ENCODE peak calls at places on chromosomes 12 and 14, in six cellular contexts. One of them, this sample, is unnamed. For H3K4me1, the result is how much of the 10 kb centered on the place peaks cover.

GRCh38 chr12:65526311-65526710 is 247.8 kb downstream of the MSRB3 start:
- DNase-seq in left lung: no peak
- DNase-seq in adrenal gland: no peak
- DNase-seq in keratinocyte: peak
- DNase-seq in right lobe of liver: no peak
- DNase-seq in tibial artery: no peak
- DNase-seq in this sample: no peak

GRCh38 chr12:42504049-42504448 is 85.5 kb downstream of the PRICKLE1 start:
- DNase-seq in left lung: no peak
- DNase-seq in adrenal gland: no peak
- DNase-seq in keratinocyte: no peak
- DNase-seq in right lobe of liver: no peak
- DNase-seq in tibial artery: no peak
- DNase-seq in this sample: no peak

GRCh38 chr14:93304771-93305170 is 28.1 kb downstream of the BTBD7 start:
- DNase-seq in left lung: no peak
- DNase-seq in adrenal gland: no peak
- DNase-seq in keratinocyte: no peak
- DNase-seq in right lobe of liver: no peak
- DNase-seq in tibial artery: no peak
- DNase-seq in this sample: no peak

GRCh38 chr14:32934891-32935633 is 3.6 kb upstream of the NPAS3 start:
- DNase-seq in left lung: no peak
- DNase-seq in adrenal gland: peak
- DNase-seq in keratinocyte: no peak
- DNase-seq in right lobe of liver: peak
- DNase-seq in tibial artery: peak
- DNase-seq in this sample: no peak

GRCh38 chr12:53995311-53996187 is 4.4 kb upstream of the HOXC9 start:
- DNase-seq in left lung: no peak
- DNase-seq in adrenal gland: no peak
- DNase-seq in keratinocyte: no peak
- DNase-seq in right lobe of liver: no peak
- DNase-seq in tibial artery: peak
- DNase-seq in this sample: peak

GRCh38 chr14:24665440-24665991 is 31.5 kb upstream of the GZMB start:
- DNase-seq in left lung: no peak
- DNase-seq in adrenal gland: no peak
- DNase-seq in keratinocyte: peak
- DNase-seq in right lobe of liver: no peak
- DNase-seq in tibial artery: no peak
- DNase-seq in this sample: no peak

GRCh38 chr12:112190626-112191025 is 65.3 kb downstream of the TRAFD1 start:
- DNase-seq in left lung: no peak
- DNase-seq in adrenal gland: no peak
- DNase-seq in keratinocyte: peak
- DNase-seq in right lobe of liver: no peak
- DNase-seq in tibial artery: no peak
- DNase-seq in this sample: peak

GRCh38 chr12:110135012-110135411 is 10.9 kb downstream of the IFT81 start:
- DNase-seq in left lung: no peak
- DNase-seq in adrenal gland: no peak
- DNase-seq in keratinocyte: no peak
- DNase-seq in right lobe of liver: no peak
- DNase-seq in tibial artery: no peak
- DNase-seq in this sample: no peak

GRCh38 chr14:101062611-101063010 is 159.1 kb upstream of the RTL1 start:
- DNase-seq in left lung: peak
- DNase-seq in adrenal gland: no peak
- DNase-seq in keratinocyte: no peak
- DNase-seq in right lobe of liver: no peak
- DNase-seq in tibial artery: no peak
- DNase-seq in this sample: peak

GRCh38 chr12:113897406-113897805 is 68.7 kb downstream of the RBM19 start:
- DNase-seq in left lung: no peak
- DNase-seq in adrenal gland: no peak
- DNase-seq in keratinocyte: no peak
- DNase-seq in right lobe of liver: no peak
- DNase-seq in tibial artery: no peak
- DNase-seq in this sample: no peak

GRCh38 chr12:116657921-116658495 is 79.9 kb downstream of the SPRING1 start:
- DNase-seq in left lung: no peak
- DNase-seq in adrenal gland: no peak
- DNase-seq in keratinocyte: no peak
- DNase-seq in right lobe of liver: no peak
- DNase-seq in tibial artery: no peak
- DNase-seq in this sample: no peak

DNA sequence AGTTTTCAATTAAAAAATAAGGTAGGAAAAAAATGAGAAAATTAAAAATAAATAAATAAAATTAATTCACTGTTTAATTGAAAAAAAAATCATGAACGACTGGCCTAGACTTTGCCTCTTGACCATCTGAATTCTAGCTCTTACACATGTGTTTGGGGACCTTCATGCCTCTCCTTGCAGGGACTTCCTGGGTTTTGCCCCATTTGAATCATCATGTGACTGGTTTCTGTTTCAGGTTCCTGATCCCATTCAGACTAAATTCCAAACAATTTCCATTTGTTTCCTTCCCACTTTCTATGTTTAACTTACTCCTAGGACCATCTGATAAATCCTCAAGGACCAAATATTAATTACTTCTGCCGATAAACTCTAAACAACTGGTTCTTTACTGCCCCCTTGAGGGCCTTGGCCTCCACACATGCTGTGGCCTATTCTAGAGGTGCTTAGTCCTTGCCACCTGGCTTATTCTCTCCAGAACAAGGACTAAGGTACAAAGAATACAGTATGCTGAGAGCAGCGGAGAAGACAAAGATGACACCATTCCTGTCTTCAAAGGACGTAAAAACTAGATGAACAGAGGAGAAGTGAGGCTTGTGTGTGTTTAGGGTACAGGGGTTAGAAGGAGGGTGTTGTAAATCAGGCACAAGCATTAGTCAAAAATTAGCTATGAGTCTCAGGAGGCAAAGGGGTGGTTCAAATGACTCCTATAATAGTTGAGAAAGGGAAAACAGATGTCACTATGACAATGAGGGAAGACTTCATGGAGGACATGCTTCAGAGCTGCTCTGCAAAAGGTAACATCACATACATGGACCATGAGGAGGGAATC is 125.8 kb upstream of the AVPR1A start:
- DNase-seq in left lung: no peak
- DNase-seq in adrenal gland: peak
- DNase-seq in keratinocyte: no peak
- DNase-seq in right lobe of liver: peak
- DNase-seq in tibial artery: no peak
- DNase-seq in this sample: peak
- TF ChIP-seq CTCF in left lung: peak
- TF ChIP-seq CTCF in adrenal gland: peak
- TF ChIP-seq CTCF in keratinocyte: peak
- TF ChIP-seq CTCF in right lobe of liver: peak
- TF ChIP-seq CTCF in tibial artery: peak
- TF ChIP-seq CTCF in this sample: peak

GRCh38 chr12:4960547-4960946 is 50.8 kb downstream of the KCNA1 start:
- DNase-seq in left lung: no peak
- DNase-seq in adrenal gland: no peak
- DNase-seq in keratinocyte: no peak
- DNase-seq in right lobe of liver: no peak
- DNase-seq in tibial artery: no peak
- DNase-seq in this sample: no peak

GRCh38 chr12:4959381-4959780 is 49.7 kb downstream of the KCNA1 start:
- DNase-seq in left lung: no peak
- DNase-seq in adrenal gland: no peak
- DNase-seq in keratinocyte: no peak
- DNase-seq in right lobe of liver: no peak
- DNase-seq in tibial artery: no peak
- DNase-seq in this sample: no peak

GRCh38 chr12:4960030-4960429 is 50.3 kb downstream of the KCNA1 start:
- DNase-seq in left lung: no peak
- DNase-seq in adrenal gland: no peak
- DNase-seq in keratinocyte: no peak
- DNase-seq in right lobe of liver: no peak
- DNase-seq in tibial artery: no peak
- DNase-seq in this sample: no peak

GRCh38 chr12:4961311-4961710 is 51.6 kb downstream of the KCNA1 start:
- DNase-seq in left lung: no peak
- DNase-seq in adrenal gland: no peak
- DNase-seq in keratinocyte: no peak
- DNase-seq in right lobe of liver: no peak
- DNase-seq in tibial artery: no peak
- DNase-seq in this sample: no peak

DNA sequence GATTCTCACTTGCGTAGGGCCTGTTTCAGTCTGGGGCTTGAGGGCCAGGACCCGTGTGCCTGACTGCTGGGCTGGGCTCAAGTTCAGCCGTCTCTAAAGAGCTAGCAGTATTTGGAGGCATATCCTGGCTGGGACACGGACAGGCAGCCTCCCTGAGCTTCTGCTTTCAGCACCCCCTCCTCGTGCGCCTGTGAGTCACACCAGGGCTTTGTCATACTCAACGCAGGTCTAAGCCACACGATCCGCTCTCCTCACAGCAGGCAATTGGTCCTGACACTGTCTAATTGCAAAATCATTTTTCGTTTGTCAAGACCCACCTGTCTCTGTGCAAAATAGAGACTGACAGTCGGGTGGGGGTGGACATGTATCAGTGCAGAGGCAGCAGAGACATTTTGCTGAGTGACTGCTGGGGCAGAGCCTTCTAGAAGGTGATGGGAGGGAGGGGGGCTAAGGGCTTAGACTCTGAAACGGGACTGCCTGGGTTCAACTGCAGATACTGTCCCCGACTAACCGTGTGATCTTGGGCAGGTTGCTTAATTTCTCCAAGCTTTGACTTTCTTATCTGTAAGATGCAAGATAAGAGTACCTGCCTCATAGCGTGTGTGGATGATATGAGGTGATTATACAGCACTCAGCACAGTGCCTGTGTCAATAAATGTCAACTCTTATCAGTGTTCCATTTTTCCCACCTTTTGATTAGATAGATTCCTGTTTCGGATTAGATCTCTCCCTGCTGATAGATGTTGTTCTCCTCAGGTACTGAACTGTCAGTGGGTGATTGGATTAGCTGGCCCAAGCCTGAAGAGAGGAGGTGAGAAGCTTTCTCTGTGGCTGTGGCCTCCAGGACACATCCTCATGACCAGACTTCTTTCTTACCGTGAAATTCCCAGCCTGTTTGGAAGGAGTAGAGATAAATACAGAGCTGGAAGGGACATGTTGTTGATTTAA is 53.1 kb downstream of the KCNA1 start:
- DNase-seq in left lung: no peak
- DNase-seq in adrenal gland: no peak
- DNase-seq in keratinocyte: no peak
- DNase-seq in right lobe of liver: no peak
- DNase-seq in tibial artery: no peak
- DNase-seq in this sample: no peak
- H3K4me3 ChIP-seq in left lung: no peak
- H3K4me3 ChIP-seq in adrenal gland: no peak
- H3K4me3 ChIP-seq in keratinocyte: no peak
- H3K4me3 ChIP-seq in right lobe of liver: no peak
- H3K4me3 ChIP-seq in tibial artery: no peak
- H3K4me3 ChIP-seq in this sample: no peak

DNA sequence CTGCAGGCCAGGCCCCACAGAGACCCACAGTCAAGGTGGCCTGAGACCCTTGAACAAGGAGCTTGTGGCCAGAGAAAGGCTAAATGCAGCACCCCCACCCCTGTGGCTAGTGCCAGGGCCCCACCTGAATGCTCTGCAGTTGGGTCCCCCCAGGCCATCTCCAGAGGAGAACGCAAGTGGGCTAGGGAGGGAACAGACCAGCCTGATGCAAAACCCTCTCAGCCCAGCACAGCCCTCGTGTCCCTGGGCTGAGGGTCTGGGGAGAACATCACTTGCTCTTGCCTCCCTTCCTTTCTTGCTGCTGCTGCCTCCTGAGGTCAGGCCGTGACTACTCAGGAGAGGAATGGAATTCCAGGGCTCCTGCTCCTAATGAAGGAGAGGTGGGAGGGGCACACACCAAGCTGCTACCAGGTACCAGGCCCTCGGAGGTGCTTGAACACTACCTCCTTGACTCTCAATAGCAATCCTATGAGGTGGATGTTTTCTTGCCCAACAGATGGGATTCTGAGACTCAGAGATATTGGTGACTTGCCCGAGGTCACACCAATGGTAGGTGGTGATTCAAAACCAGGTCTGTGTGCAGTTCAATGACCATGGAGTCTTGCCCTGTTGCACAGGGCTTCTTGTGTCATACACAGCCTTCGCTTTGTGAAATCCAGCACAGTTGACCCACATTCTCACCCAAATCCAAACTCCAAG is 45.5 kb downstream of the PSMA6 start:
- DNase-seq in left lung: peak
- DNase-seq in adrenal gland: peak
- DNase-seq in keratinocyte: no peak
- DNase-seq in right lobe of liver: no peak
- DNase-seq in tibial artery: no peak
- DNase-seq in this sample: no peak
- H3K4me1 ChIP-seq in left lung: half or more
- H3K4me1 ChIP-seq in adrenal gland: half or more
- H3K4me1 ChIP-seq in keratinocyte: half or more
- H3K4me1 ChIP-seq in right lobe of liver: half or more
- H3K4me1 ChIP-seq in tibial artery: half or more
- H3K4me1 ChIP-seq in this sample: half or more

DNA sequence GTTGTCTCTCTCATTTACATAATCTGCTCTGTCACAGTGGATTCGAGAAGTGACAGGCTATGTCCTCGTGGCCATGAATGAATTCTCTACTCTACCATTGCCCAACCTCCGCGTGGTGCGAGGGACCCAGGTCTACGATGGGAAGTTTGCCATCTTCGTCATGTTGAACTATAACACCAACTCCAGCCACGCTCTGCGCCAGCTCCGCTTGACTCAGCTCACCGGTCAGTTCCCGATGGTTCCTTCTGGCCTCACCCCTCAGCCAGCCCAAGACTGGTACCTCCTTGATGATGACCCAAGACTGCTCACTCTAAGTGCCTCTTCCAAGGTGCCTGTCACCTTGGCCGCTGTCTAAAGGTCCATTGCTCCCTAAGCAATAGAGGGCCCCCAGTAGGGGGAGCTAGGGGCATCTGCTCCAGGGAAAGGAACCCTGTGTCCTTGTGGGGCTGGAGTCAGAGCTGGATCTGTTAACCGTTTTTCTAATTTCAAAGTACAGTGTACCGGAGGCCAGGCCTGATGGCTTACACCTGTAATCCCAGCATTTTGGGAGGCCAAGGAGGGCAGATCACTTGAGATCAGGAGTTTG is 5.1 kb downstream of the ERBB3 start:
- DNase-seq in left lung: no peak
- DNase-seq in adrenal gland: peak
- DNase-seq in keratinocyte: no peak
- DNase-seq in right lobe of liver: peak
- DNase-seq in tibial artery: no peak
- DNase-seq in this sample: peak
- TF ChIP-seq CTCF in left lung: no peak
- TF ChIP-seq CTCF in adrenal gland: peak
- TF ChIP-seq CTCF in keratinocyte: peak
- TF ChIP-seq CTCF in right lobe of liver: peak
- TF ChIP-seq CTCF in tibial artery: no peak
- TF ChIP-seq CTCF in this sample: no peak